ENCODE peak calls at places on chromosome 3, in eight cellular contexts. Z, M, P, X, J, F, H and I are unnamed samples. For H3K27me3, the result is how much of the 10 kb centered on the place peaks cover.

GRCh38 chr3:65230251-65231140 is 542.7 kb upstream of the ADAMTS9 start:
- DNase-seq in X (no peak), M (no peak), H (no peak), J (no peak), F (no peak), Z (no peak), P (no peak), I (no peak)

GRCh38 chr3:128689060-128689459 is 36.9 kb upstream of the RAB7A start:
- DNase-seq in M (no peak), H (no peak), P (no peak), X (no peak), F (no peak), Z (no peak), J (no peak), I (no peak)

GRCh38 chr3:127747751-127748521 is 74.4 kb downstream of the MGLL start:
- DNase-seq in H (no peak), X (peak), M (no peak), Z (peak), P (peak), F (peak), J (peak), I (no peak)

GRCh38 chr3:136209921-136210320 is 13.8 kb upstream of the MSL2 start:
- DNase-seq in H (no peak), F (no peak), J (no peak), X (no peak), M (no peak), Z (peak), P (peak), I (no peak)

GRCh38 chr3:149325581-149325980 is 7.9 kb downstream of the TM4SF18 start:
- DNase-seq in J (no peak), M (no peak), Z (no peak), F (no peak), X (no peak), P (no peak), H (no peak), I (no peak)

GRCh38 chr3:24263069-24263668 is 231.5 kb downstream of the THRB start:
- DNase-seq in P (no peak), J (no peak), X (no peak), F (no peak), Z (no peak), H (no peak), M (no peak), I (no peak)

GRCh38 chr3:52798978-52799476 is 4.4 kb downstream of the ITIH3 start:
- DNase-seq in M (peak), Z (peak), X (no peak), H (no peak), P (peak), J (peak), F (no peak), I (no peak)

GRCh38 chr3:42505203-42505848 is 2.9 kb downstream of the VIPR1 start:
- DNase-seq in F (peak), M (peak), J (peak), H (no peak), X (no peak), P (no peak), Z (peak), I (peak)

GRCh38 chr3:124887177-124887995 is at the start of gene ITGB5:
- DNase-seq in M (peak), P (peak), X (peak), H (peak), J (peak), Z (peak), F (peak), I (peak)

DNA sequence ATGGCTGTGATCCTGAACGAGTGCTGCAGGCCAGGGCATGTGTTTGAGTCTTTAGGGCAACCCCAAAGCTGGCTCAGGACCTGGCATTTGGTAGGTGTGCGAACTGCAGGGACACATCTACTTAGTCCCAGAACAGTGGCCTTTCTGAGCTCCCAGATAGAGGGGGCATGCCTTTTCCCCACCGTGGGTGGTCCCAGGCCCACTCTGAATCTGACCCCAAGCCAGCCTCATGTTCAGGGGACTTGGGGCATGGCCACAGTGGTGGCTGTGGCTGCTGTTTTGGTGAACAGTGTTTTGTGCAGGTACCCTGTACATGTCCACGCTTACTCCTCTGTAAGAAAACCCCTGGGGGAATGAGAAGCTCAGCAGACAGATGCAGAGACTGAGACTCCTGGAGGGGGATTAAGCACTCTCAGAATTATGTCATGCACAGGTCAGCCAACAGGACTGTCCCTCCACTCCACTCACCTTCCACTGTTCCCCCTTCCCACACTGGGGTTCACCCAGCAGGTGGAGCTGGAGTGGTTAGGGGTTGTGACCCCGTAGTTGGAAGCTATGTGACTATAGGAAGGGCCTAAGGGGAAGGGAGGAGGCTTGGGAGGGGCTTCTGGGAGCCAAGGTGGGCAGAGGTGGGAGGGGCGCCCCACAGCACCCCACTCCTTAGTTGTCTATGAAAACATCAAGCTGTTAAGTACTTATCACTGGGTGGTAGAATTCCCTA is 16.4 kb downstream of the ESYT3 start:
- DNase-seq in X (no peak), F (no peak), P (no peak), H (no peak), Z (no peak), J (no peak), M (peak), I (no peak)
- TF ChIP-seq CTCF in X (no peak), F (no peak), P (no peak), H (no peak), Z (no peak), J (no peak), M (no peak), I (no peak)

DNA sequence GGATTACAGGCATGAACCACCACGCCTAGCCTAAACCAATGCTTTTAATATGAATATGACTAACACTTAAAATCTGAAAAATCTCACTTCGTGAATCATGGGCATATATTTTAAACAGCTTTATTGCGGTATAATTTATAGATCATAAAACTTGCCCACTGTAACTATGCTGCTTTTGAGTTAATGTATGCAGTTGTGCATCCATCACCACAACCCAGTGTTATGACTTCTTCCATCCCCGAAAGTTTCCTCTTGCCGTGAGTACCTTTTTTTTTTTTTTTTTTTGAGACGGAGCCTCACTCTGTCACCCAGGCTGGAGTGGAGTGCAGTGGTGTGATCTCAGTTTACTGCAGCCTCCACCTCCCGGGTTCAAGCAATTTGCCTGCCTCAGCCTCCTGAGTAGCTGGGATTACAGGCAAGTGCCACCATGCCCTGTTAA is 7.1 kb downstream of the KAT2B start:
- DNase-seq in X (no peak), Z (no peak), H (no peak), P (peak), F (no peak), J (no peak), M (no peak), I (no peak)
- H3K27ac ChIP-seq in X (no peak), Z (peak), H (no peak), P (no peak), F (peak), J (no peak), M (no peak), I (peak)

GRCh38 chr3:18445421-18446066 is 20.4 kb upstream of the SATB1 start:
- DNase-seq in X (no peak), H (no peak), J (peak), Z (peak), F (peak), M (no peak), P (no peak), I (no peak)
- H3K27me3 ChIP-seq in X (under half), H (under half), J (under half), Z (half or more), F (under half), M (under half), P (under half), I (under half)

DNA sequence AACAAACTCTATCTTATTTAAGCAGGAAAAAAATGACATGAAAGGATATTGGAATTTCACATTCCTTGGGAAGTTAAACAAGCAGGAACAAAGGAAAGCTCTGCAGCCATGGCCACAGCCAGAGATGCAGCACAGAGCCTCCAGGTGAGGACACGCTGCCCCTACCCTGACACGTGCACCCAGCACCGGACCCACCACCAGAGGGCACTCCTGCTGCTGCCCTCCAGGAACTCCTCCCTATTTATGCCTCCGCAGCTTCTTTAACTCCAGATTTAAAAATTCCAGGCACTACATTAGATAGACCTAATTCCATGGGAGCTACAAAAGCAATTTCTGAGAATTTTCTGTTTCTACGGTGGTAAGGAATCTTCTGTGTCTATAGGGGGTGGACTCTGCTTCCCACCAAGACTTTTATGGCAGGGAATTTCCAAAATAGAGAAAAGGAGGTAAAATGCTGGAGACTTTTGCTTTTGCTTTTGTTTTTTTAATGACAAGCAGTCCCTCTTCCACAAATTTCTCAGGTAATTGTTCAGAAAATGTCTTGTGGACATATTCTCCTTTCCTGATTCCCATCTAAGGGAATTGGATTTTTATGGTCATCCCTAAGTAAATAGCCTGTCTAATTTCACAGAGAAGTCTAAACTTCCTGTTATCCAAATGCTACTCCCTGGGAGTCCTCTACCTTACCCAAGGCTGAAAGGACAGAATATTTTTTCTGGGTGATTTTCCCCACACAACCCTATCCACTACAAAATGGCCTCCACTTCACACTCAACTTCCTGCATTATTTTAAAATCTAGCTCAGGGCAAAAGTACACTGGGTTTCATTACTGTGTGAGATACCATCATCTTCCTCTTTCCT is 77.3 kb upstream of the ABI3BP start:
- DNase-seq in P (peak), M (peak), H (peak), F (peak), Z (no peak), X (peak), J (peak), I (peak)
- TF ChIP-seq CTCF in P (peak), M (peak), H (peak), F (peak), Z (peak), X (peak), J (peak), I (peak)

DNA sequence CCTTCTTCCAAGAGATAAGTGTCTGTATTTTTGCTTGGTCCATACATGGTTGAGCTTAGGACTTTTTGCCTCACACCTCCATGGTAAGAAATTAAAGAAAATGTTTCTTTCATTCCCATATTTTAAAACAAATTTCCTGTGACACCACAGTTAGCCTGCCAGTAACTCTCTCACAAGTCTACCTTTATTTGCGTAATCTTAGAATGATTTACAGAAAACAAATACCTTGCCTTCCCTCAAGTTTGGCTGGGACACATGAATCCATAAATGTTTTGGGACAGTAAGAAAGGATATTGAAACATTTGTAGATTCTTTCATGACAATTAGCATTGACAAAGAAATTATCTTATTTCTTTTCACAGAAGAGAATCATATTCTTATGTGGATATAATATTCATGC is 3.8 kb upstream of the ARL14 start:
- DNase-seq in P (no peak), H (no peak), X (no peak), M (no peak), F (no peak), Z (no peak), J (no peak), I (no peak)
- H3K27ac ChIP-seq in P (no peak), H (no peak), X (no peak), M (no peak), F (no peak), Z (no peak), J (peak), I (no peak)